ENCODE peak calls at places on chromosomes 5 and 9, in four cellular contexts. V, C, T and I are unnamed samples.

GRCh38 chr9:3827175-3827574 is 301.4 kb upstream of the RFX3 start:
- DNase-seq in V (no peak), C (no peak), T (no peak), I (no peak)

GRCh38 chr5:158382473-158382872 is 523.5 kb upstream of the CLINT1 start:
- DNase-seq in V (no peak), C (peak; percentile 97), T (peak; percentile 95), I (no peak)

GRCh38 chr9:92726971-92727715 is 37.5 kb downstream of the BICD2 start:
- DNase-seq in V (no peak), C (peak; percentile 55), T (peak; percentile 59), I (no peak)

GRCh38 chr5:34976347-34976746 is 47.0 kb downstream of the DNAJC21 start:
- DNase-seq in V (no peak), C (no peak), T (no peak), I (no peak)

GRCh38 chr9:135928074-135928730 is 20.9 kb upstream of the CAMSAP1 start:
- DNase-seq in V (no peak), C (no peak), T (no peak), I (no peak)

GRCh38 chr9:71681708-71682268 is 86.5 kb downstream of the CEMIP2 start:
- DNase-seq in V (no peak), C (no peak), T (peak; percentile 61), I (no peak)

GRCh38 chr9:73014011-73014410 is 61.2 kb upstream of the ALDH1A1 start:
- DNase-seq in V (no peak), C (no peak), T (no peak), I (no peak)

GRCh38 chr9:76321185-76321828 is 72.9 kb downstream of the RFK start:
- DNase-seq in V (no peak), C (peak; percentile 82), T (peak; percentile 51), I (no peak)

GRCh38 chr9:127776195-127776918 is 2.1 kb downstream of the SH2D3C start:
- DNase-seq in V (peak; percentile 73), C (no peak), T (no peak), I (no peak)

GRCh38 chr9:89549031-89549644 is 51.2 kb upstream of the SEMA4D start:
- DNase-seq in V (peak; percentile 82), C (peak; percentile 76), T (peak; percentile 76), I (no peak)

GRCh38 chr5:100799166-100799565 is 103.9 kb downstream of the ST8SIA4 start:
- DNase-seq in V (no peak), C (no peak), T (no peak), I (no peak)

GRCh38 chr9:6133346-6134063 is 82.1 kb upstream of the IL33 start:
- DNase-seq in V (no peak), C (peak; percentile 83), T (peak; percentile 14), I (no peak)

GRCh38 chr5:16671208-16671607 is 54.4 kb upstream of the RETREG1 start:
- DNase-seq in V (no peak), C (no peak), T (no peak), I (no peak)

GRCh38 chr5:136228358-136228757 is 35.4 kb upstream of the SMIM32 start:
- DNase-seq in V (peak; percentile 21), C (no peak), T (no peak), I (no peak)

GRCh38 chr5:93724791-93725190 is 16.6 kb downstream of the POU5F2 start:
- DNase-seq in V (no peak), C (no peak), T (no peak), I (no peak)

GRCh38 chr9:126671381-126671831 is 57.7 kb downstream of the LMX1B start:
- DNase-seq in V (no peak), C (no peak), T (no peak), I (no peak)

GRCh38 chr9:121628401-121628800 is 23.0 kb upstream of the DAB2IP start:
- DNase-seq in V (no peak), C (no peak), T (no peak), I (no peak)